ENCODE peak calls at places on chromosome 17, in four cellular contexts. X is CD8-positive, alpha-beta memory T cell; I is heart left ventricle; F is left ventricle myocardium inferior. H is an unnamed sample. For H3K9me3 and H3K4me1, the result is how much of the 10 kb centered on the place peaks cover.

GRCh38 chr17:4074831-4075495 is 67.9 kb downstream of the ZZEF1 start:
- DNase-seq in X (peak), I (no peak), F (no peak), H (peak)

GRCh38 chr17:8994319-8994718 is 27.0 kb upstream of the NTN1 start:
- DNase-seq in X (peak), I (peak), F (peak), H (peak)

GRCh38 chr17:55263565-55264272 is 1.0 kb upstream of the HLF start:
- DNase-seq in X (peak), I (no peak), F (no peak), H (peak)

GRCh38 chr17:81030726-81031570 is 4.0 kb upstream of the BAIAP2 start:
- DNase-seq in X (no peak), I (peak), F (no peak), H (peak)

GRCh38 chr17:20154601-20155000 is 145.4 kb downstream of the SPECC1 start:
- DNase-seq in X (no peak), I (no peak), F (no peak), H (no peak)

GRCh38 chr17:10718547-10718946 is 11.3 kb downstream of the TMEM220 start:
- DNase-seq in X (no peak), I (no peak), F (no peak), H (no peak)

GRCh38 chr17:47935961-47936360 is 5.4 kb upstream of the PNPO start:
- DNase-seq in X (no peak), I (no peak), F (no peak), H (peak)

GRCh38 chr17:55134486-55135157 is 130.1 kb upstream of the HLF start:
- DNase-seq in X (no peak), I (no peak), F (no peak), H (no peak)

GRCh38 chr17:80352991-80353665 is 61.8 kb upstream of the ENDOV start:
- DNase-seq in X (no peak), I (no peak), F (no peak), H (peak)

GRCh38 chr17:58476812-58477211 is 11.4 kb downstream of the HSF5 start:
- DNase-seq in X (no peak), I (no peak), F (no peak), H (no peak)

GRCh38 chr17:72996791-72997190 is 95.7 kb downstream of the SLC39A11 start:
- DNase-seq in X (no peak), I (no peak), F (no peak), H (no peak)

GRCh38 chr17:3926860-3927627 is 10.8 kb upstream of the P2RX1 start:
- DNase-seq in X (no peak), I (no peak), F (no peak), H (no peak)

DNA sequence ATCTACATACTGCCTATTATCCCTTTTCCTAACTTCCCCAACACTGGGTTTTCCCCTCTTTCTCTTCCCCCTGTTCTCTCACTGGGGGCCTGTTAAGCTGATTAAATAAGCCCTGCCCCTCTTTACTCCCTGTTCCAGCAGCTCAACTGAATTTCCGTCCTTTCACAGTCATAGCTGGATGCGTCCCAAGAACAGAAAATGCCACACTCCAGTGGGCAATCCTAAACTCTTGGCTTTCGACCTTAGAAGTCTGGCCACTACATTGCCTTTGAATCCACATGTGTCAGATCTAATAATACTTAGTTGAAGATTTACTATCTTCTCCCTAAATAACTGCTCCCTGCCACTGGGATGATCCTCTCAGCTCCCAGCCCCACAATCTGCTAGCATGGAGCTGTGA is 34.5 kb downstream of the KCNJ16 start:
- DNase-seq in X (no peak), I (no peak), F (no peak), H (no peak)
- H3K9me3 ChIP-seq in X (under half), I (under half), F (under half), H (under half)

DNA sequence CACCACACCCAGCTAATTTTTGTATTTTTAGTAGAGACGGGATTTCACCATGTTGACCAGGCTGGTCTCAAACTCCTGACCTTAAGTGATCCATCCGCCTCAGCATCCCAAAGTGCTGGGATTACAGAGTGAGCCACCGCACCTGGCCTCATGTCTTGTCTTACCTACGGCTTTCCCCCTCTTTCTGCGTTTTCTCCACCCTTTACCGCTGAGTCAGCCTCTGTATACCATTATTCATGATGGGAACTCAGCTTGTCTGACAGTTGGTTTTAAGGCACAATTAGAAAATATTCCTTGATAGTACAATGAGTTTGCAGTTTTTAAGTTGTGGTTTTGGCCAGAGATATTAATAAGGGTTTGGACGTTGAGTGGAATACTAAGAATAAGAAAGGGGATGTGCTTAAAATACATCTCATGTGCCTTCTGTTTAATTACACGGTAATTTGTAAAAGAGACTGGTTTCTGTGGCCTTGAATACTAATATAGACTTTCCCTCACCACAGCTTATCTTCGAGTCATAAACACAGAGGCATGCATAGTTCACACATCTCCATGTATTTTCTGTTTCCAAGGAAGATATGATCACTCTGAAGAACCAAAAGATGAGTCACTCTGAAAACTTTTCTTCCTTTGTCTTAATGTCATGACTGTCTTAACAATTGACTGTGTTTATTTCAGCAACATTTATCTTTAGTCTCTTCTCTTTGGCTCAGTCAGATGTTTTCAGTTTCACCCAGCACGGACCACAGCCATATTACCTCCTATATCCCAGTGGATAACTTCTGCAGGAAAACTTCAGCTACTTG is 54.3 kb downstream of the PITPNC1 start:
- DNase-seq in X (no peak), I (no peak), F (no peak), H (no peak)
- H3K4me1 ChIP-seq in X (half or more), I (under half), F (half or more), H (under half)

DNA sequence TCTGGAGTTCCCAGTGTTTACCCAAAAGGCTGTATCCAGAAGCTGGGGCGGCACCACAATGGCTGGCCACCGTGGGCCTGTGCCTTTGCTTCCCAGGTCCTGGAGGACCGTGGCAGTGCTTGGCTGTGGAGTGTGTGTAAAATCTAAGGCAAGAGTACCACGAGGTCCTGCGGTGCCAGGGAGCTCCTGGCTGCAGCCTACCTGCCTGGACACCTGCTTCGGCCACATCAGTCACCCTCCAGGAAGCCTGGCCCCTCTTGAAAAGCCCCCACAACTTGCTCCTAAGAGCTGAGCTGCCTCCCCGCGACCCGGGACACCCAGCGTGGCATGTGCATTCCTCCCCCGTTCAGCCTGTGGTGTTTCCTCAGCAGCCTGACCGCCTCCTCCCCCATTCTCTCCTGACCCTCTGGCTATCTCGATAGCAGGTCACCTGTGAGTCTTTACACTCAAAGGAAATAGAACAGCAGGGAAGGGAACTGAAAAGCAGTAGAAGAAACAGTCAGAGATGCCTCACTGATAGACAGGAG is 7.9 kb downstream of the TIMM22 start:
- DNase-seq in X (no peak), I (no peak), F (no peak), H (no peak)
- H3K4me3 ChIP-seq in X (no peak), I (no peak), F (peak), H (no peak)

GRCh38 chr17:44121997-44122824 is 1.2 kb downstream of the HDAC5 start:
- DNase-seq in X (no peak), I (no peak), F (no peak), H (no peak)
- H3K9me3 ChIP-seq in X (under half), I (under half), F (under half), H (under half)